ENCODE peak calls at places on chromosomes 7 and 10, in four cellular contexts. A, M, Q and J are unnamed samples.

GRCh38 chr10:124168991-124169826 is 75.8 kb upstream of the CHST15 start:
- DNase-seq in A (no peak), M (no peak), Q (no peak), J (no peak)

GRCh38 chr7:77954773-77955562 is 156.4 kb downstream of the PHTF2 start:
- DNase-seq in A (no peak), M (peak; percentile 69), Q (no peak), J (no peak)

GRCh38 chr10:30821269-30821993 is 191.9 kb upstream of the LYZL2 start:
- DNase-seq in A (no peak), M (no peak), Q (no peak), J (no peak)

GRCh38 chr7:49367072-49367471 is 406.4 kb upstream of the VWC2 start:
- DNase-seq in A (no peak), M (no peak), Q (no peak), J (no peak)

GRCh38 chr7:44489955-44490350 is 505 bp downstream of the NUDCD3 start:
- DNase-seq in A (no peak), M (peak; percentile 25), Q (peak; percentile 34), J (no peak)

GRCh38 chr10:45646384-45647050 is 26.1 kb downstream of the ZFAND4 start:
- DNase-seq in A (no peak), M (no peak), Q (no peak), J (no peak)

GRCh38 chr10:42743697-42744096 is 38.9 kb upstream of the BMS1 start:
- DNase-seq in A (no peak), M (no peak), Q (no peak), J (no peak)

GRCh38 chr10:103180491-103180890 is 12.6 kb downstream of the NT5C2 start:
- DNase-seq in A (no peak), M (no peak), Q (no peak), J (no peak)

GRCh38 chr7:128215739-128216138 is 25.3 kb upstream of the LEP start:
- DNase-seq in A (no peak), M (peak; percentile 18), Q (no peak), J (no peak)

GRCh38 chr10:16867556-16867955 is 50.3 kb upstream of the RSU1 start:
- DNase-seq in A (peak; percentile 19), M (peak; percentile 69), Q (no peak), J (no peak)

GRCh38 chr7:119623427-119623826 is 649.5 kb upstream of the KCND2 start:
- DNase-seq in A (no peak), M (no peak), Q (no peak), J (no peak)

GRCh38 chr7:42981595-42981994 is 49.4 kb downstream of the MRPL32 start:
- DNase-seq in A (no peak), M (no peak), Q (no peak), J (no peak)

GRCh38 chr7:69172357-69173098 is 425.7 kb upstream of the AUTS2 start:
- DNase-seq in A (no peak), M (no peak), Q (no peak), J (no peak)

GRCh38 chr7:69169356-69169755 is 428.9 kb upstream of the AUTS2 start:
- DNase-seq in A (no peak), M (no peak), Q (no peak), J (no peak)

GRCh38 chr7:69177326-69177897 is 420.9 kb upstream of the AUTS2 start:
- DNase-seq in A (no peak), M (no peak), Q (no peak), J (no peak)

GRCh38 chr7:69177941-69178494 is 420.3 kb upstream of the AUTS2 start:
- DNase-seq in A (no peak), M (no peak), Q (no peak), J (no peak)

GRCh38 chr7:69173341-69173740 is 424.9 kb upstream of the AUTS2 start:
- DNase-seq in A (no peak), M (no peak), Q (no peak), J (no peak)
- TF ChIP-seq CEBPB in A (no peak), M (no peak), Q (no peak), J (no peak)

GRCh38 chr10:90998733-90999511 is 78.0 kb upstream of the ANKRD1 start:
- DNase-seq in A (no peak), M (no peak), Q (no peak), J (no peak)
- H3K4me1 ChIP-seq in A (no peaks in the 10 kb centered on the region), M (peaks cover 2% of the 10 kb centered on the region), Q (no peaks in the 10 kb centered on the region), J (no peaks in the 10 kb centered on the region)

GRCh38 chr7:79124331-79124730 is 329.1 kb downstream of the MAGI2 start:
- DNase-seq in A (no peak), M (no peak), Q (no peak), J (peak; percentile 26)
- TF ChIP-seq CEBPB in A (no peak), M (no peak), Q (no peak), J (no peak)

DNA sequence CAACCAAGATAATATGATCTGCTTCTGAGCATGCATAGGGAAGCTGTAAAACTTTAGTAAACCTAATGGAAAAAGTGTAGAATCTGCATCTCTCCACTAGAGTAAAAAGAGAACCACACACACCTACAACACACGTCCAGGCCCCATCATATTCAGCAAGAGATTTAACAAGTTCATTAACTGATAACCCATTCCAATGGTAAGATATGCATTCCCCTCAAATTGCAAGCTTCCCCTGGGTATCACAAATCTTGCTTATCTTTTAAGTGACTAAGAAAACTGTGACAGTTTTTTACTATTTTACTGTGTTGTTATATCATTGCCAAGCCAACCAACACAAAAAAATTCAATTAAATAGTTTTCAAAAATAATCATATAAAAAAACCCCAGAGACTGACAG is 8.0 kb downstream of the DPY19L1 start:
- DNase-seq in A (no peak), M (no peak), Q (no peak), J (no peak)
- H3K4me1 ChIP-seq in A (peaks cover 54% of the 10 kb centered on the region), M (peaks cover 1% of the 10 kb centered on the region), Q (peaks cover 76% of the 10 kb centered on the region), J (peaks cover 38% of the 10 kb centered on the region)

GRCh38 chr10:86506499-86506898 is 15.1 kb downstream of the WAPL start:
- DNase-seq in A (no peak), M (no peak), Q (no peak), J (no peak)
- TF ChIP-seq CEBPB in A (no peak), M (no peak), Q (no peak), J (no peak)

GRCh38 chr7:98284335-98285036 is 3.0 kb downstream of the BRI3 start:
- DNase-seq in A (no peak), M (peak; percentile 42), Q (no peak), J (peak; percentile 51)
- H3K4me1 ChIP-seq in A (peaks cover 74% of the 10 kb centered on the region), M (peaks cover 41% of the 10 kb centered on the region), Q (peaks cover 64% of the 10 kb centered on the region), J (peaks cover 81% of the 10 kb centered on the region)

DNA sequence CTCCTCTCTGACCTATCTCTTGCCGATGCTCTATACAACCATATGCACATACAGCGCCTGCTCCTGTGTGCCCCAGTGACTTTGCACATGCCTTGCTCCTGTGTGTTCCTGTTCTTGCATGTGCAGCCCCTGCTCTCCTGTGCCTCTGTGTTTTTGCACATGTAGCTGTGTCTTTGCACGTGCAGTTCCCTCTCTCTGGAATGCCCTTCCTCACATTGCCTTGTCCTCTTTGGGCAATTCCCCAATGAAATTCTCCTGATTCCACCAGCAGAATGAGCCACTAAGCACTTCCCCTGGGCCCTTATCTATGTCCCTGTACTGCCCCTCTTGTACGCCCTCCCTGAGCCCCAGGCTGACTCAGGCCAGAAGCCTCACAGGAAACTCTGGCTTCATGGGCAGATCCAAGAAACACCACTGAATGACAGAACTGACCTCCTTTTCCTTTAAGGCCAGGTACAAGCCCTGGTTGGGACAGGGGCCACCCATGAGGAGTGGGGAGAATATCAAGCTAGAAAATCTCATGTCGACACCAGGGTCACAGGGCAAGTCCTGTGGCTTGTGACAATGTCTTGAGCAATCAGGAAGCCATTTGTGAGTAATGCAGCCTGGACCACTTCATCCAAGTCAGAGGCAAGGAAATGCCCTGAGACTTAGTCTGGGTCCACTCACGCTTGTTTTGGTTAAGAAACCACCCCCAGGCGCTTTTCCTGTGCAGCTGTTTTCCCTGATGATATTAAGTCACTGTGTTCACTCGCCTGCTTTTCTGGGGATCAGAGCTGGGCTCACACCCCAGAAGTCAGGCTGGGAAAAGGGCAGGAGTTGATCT is 1.9 kb upstream of the ARHGAP22 start:
- DNase-seq in A (no peak), M (peak; percentile 99), Q (no peak), J (no peak)
- TF ChIP-seq CEBPB in A (no peak), M (peak; percentile 99), Q (no peak), J (no peak)

GRCh38 chr10:117136391-117136975 is 1.6 kb downstream of the VAX1 start:
- DNase-seq in A (no peak), M (no peak), Q (no peak), J (no peak)

GRCh38 chr10:117137031-117137910 is 799 bp downstream of the VAX1 start:
- DNase-seq in A (no peak), M (no peak), Q (peak; percentile 84), J (no peak)

GRCh38 chr10:117135026-117135372 is 3.1 kb downstream of the VAX1 start:
- DNase-seq in A (no peak), M (no peak), Q (no peak), J (no peak)

GRCh38 chr10:117134084-117135025 is 3.7 kb downstream of the VAX1 start:
- DNase-seq in A (no peak), M (no peak), Q (no peak), J (no peak)

DNA sequence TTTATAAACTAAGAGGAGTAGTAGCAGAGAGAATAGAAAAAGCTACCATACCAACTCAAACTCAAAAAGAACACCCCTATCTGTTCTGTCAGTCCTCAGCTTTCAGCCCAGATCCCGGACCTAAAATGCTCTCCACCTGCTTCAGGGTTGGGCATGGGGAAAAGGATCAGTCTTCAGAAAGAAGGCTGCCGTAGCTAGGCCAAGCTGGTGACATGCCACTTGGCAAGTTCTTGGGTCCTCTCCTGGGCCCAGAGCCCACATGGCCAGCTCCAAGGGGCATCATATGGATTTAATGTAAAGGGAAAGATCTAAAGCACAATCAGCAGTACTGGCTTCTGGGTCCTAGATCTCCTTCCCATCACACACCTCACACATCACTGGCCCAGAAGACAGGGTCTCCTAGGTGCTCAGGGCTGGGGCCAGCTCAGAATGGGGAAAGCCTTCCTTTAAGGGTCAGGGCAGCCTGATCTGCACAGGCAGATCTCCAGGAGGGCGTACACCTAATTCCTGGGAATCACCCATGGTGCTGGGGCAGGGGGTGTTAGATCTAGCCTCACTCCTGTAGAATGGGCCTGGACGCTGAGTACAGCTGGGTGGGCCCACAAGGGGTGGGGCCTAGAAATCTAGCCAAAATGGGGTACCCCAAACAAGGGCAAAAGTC is 2.5 kb downstream of the VAX1 start:
- DNase-seq in A (no peak), M (no peak), Q (no peak), J (no peak)
- H3K4me1 ChIP-seq in A (no peaks in the 10 kb centered on the region), M (peaks cover 6% of the 10 kb centered on the region), Q (peaks cover 4% of the 10 kb centered on the region), J (peaks cover 10% of the 10 kb centered on the region)

GRCh38 chr7:22291979-22292378 is 65.0 kb downstream of the RAPGEF5 start:
- DNase-seq in A (no peak), M (no peak), Q (no peak), J (no peak)
- TF ChIP-seq CEBPB in A (no peak), M (no peak), Q (no peak), J (no peak)